ENCODE peak calls at places on chromosomes 16 and 17, in ten cellular contexts. S is A549, O is breast epithelium, Y is tibial nerve, I is ovary, H is stomach, L is testis, C is sigmoid colon, D is body of pancreas, U is heart left ventricle. V is an unnamed sample.

GRCh38 chr17:35089846-35090193 is 26.3 kb upstream of the RFFL start:
- DNase-seq in S (peak), O (no peak), Y (peak), I (no peak), H (no peak), L (peak), C (no peak), D (no peak), U (no peak), V (no peak)

GRCh38 chr17:28896884-28897768 is at the start of gene FLOT2:
- DNase-seq in S (peak), O (no peak), Y (peak), I (peak), H (peak), L (peak), C (peak), D (peak), U (peak), V (no peak)

GRCh38 chr16:59540621-59541020 is 806.5 kb upstream of the GOT2 start:
- DNase-seq in S (no peak), O (no peak), Y (no peak), I (no peak), H (no peak), L (no peak), C (no peak), D (no peak), U (no peak), V (no peak)

GRCh38 chr17:15038656-15039055 is 226.5 kb downstream of the PMP22 start:
- DNase-seq in S (no peak), O (no peak), Y (no peak), I (no peak), H (no peak), L (no peak), C (no peak), D (no peak), U (no peak), V (no peak)

GRCh38 chr16:79296491-79296890 is 304.0 kb downstream of the MAF start:
- DNase-seq in S (no peak), O (no peak), Y (no peak), I (no peak), H (no peak), L (no peak), C (no peak), D (no peak), U (no peak), V (no peak)

GRCh38 chr17:67608691-67609090 is 109.0 kb upstream of the NOL11 start:
- DNase-seq in S (no peak), O (no peak), Y (no peak), I (no peak), H (no peak), L (no peak), C (no peak), D (no peak), U (no peak), V (no peak)

GRCh38 chr17:74854792-74855191 is 4.9 kb downstream of the GRIN2C start:
- DNase-seq in S (no peak), O (no peak), Y (no peak), I (no peak), H (no peak), L (no peak), C (no peak), D (no peak), U (no peak), V (no peak)

GRCh38 chr16:48629531-48629930 is 19.6 kb upstream of the N4BP1 start:
- DNase-seq in S (no peak), O (no peak), Y (no peak), I (no peak), H (peak), L (peak), C (peak), D (no peak), U (no peak), V (no peak)

GRCh38 chr17:31248986-31249385 is 48.1 kb downstream of the OMG start:
- DNase-seq in S (no peak), O (no peak), Y (no peak), I (no peak), H (no peak), L (no peak), C (no peak), D (no peak), U (no peak), V (no peak)

GRCh38 chr17:3613139-3613538 is 3.9 kb upstream of the TRPV1 start:
- DNase-seq in S (no peak), O (no peak), Y (no peak), I (no peak), H (no peak), L (no peak), C (no peak), D (no peak), U (no peak), V (no peak)

GRCh38 chr16:49011807-49012345 is 269.8 kb downstream of the CBLN1 start:
- DNase-seq in S (no peak), O (no peak), Y (no peak), I (no peak), H (no peak), L (no peak), C (no peak), D (no peak), U (no peak), V (no peak)

GRCh38 chr16:89869911-89870310 is 3.5 kb upstream of the TCF25 start:
- DNase-seq in S (no peak), O (no peak), Y (no peak), I (no peak), H (no peak), L (peak), C (no peak), D (no peak), U (no peak), V (no peak)

GRCh38 chr16:89873109-89873821 is at the start of gene TCF25:
- DNase-seq in S (peak), O (peak), Y (peak), I (peak), H (peak), L (peak), C (peak), D (peak), U (peak), V (no peak)

GRCh38 chr16:89873822-89874689 is 664 bp downstream of the TCF25 start:
- DNase-seq in S (peak), O (peak), Y (peak), I (peak), H (peak), L (peak), C (peak), D (peak), U (peak), V (peak)

GRCh38 chr16:89870440-89870839 is 3.0 kb upstream of the TCF25 start:
- DNase-seq in S (no peak), O (no peak), Y (no peak), I (no peak), H (no peak), L (no peak), C (no peak), D (no peak), U (no peak), V (no peak)

GRCh38 chr16:89871895-89872294 is 1.5 kb upstream of the TCF25 start:
- DNase-seq in S (no peak), O (no peak), Y (no peak), I (no peak), H (no peak), L (no peak), C (no peak), D (no peak), U (no peak), V (no peak)
- TF ChIP-seq POLR2A in S (no peak), O (no peak), Y (no peak), I (no peak), H (no peak), L (no peak), C (no peak), D (no peak), U (no peak), V (no peak)

GRCh38 chr17:37614823-37615222 is 5.6 kb upstream of the SYNRG start:
- DNase-seq in S (no peak), O (no peak), Y (no peak), I (no peak), H (no peak), L (no peak), C (no peak), D (no peak), U (no peak), V (no peak)
- TF ChIP-seq CTCF in S (no peak), O (no peak), Y (no peak), I (no peak), H (no peak), L (no peak), C (no peak), D (no peak), U (no peak), V (no peak)

DNA sequence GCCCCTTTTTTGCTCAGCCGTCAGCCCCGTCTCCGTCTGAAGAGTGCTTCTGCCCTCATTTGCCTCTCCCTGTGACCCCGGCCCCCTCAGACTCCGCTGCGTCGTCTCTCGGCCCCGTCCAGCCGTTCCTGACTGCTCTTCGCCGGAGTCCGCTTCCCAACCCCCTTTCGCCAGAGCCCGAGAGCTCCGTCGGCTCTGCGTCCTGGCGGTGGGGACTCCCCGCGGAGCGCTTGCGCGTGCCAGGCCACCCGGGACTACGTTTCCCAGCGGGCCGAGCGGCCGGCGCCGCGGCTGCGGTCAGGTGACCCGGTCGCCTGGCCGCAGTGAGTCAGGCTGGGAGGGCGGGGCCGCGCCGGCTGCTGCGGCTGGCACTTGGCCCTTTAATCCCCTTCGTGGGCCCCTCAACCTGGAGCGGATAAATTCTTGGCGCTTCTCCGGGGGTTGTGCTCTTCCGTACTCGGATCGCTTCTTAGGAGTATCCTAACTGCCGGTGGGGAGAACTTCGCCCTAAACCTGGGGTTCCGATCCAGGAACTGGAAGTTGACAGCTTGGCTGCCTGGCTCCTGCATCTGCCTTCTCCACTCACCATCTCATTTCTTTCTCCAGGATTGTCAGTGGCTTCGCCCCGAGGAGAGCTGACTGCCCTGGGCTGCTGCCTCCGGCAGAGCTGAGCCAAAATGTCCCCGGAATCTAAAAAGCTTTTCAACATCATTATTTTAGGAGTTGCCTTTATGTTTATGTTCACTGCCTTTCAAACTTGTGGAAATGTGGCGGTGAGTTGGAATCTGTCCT is at the start of gene MFSD11:
- DNase-seq in S (peak), O (peak), Y (peak), I (peak), H (peak), L (peak), C (peak), D (peak), U (peak), V (no peak)
- TF ChIP-seq POLR2A in S (peak), O (no peak), Y (peak), I (peak), H (no peak), L (peak), C (peak), D (no peak), U (peak), V (peak)

GRCh38 chr17:1888741-1889140 is 58.9 kb downstream of the RPA1 start:
- DNase-seq in S (no peak), O (no peak), Y (no peak), I (no peak), H (no peak), L (no peak), C (no peak), D (no peak), U (no peak), V (no peak)

GRCh38 chr17:1878419-1879121 is 48.8 kb downstream of the RPA1 start:
- DNase-seq in S (no peak), O (no peak), Y (no peak), I (no peak), H (no peak), L (no peak), C (no peak), D (no peak), U (no peak), V (no peak)

GRCh38 chr17:1880851-1881630 is 51.2 kb downstream of the RPA1 start:
- DNase-seq in S (no peak), O (no peak), Y (no peak), I (no peak), H (no peak), L (peak), C (no peak), D (no peak), U (no peak), V (no peak)

GRCh38 chr17:1883536-1883935 is 53.7 kb downstream of the RPA1 start:
- DNase-seq in S (no peak), O (no peak), Y (no peak), I (no peak), H (no peak), L (no peak), C (no peak), D (no peak), U (no peak), V (no peak)

DNA sequence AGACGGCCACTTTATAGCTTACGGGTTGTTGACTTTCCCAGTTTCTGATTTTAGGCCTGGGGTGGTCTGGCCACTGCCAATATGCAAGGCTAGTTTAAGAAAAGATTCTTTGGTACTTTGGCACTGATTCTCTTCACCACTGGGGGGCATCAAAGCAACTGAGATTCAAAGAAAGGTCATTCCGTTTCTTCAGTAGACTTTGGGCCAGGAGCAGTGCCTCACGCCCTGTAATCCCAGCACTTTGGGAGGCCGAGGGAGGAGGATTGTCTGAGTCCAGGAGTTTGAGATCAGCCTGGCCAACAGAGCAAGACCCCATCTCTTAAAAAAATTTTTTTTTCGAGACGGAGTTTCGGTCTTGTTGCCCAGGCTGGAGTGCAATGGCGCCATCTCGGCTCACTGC is 53.0 kb downstream of the RPA1 start:
- DNase-seq in S (peak), O (no peak), Y (peak), I (no peak), H (no peak), L (peak), C (no peak), D (peak), U (no peak), V (no peak)
- TF ChIP-seq CTCF in S (peak), O (peak), Y (no peak), I (no peak), H (no peak), L (peak), C (peak), D (no peak), U (peak), V (peak)

GRCh38 chr16:67666538-67667433 is at the start of the genes C16orf86 and ENKD1:
- DNase-seq in S (peak), O (peak), Y (peak), I (peak), H (peak), L (peak), C (peak), D (peak), U (peak), V (no peak)
- TF ChIP-seq POLR2A in S (no peak), O (no peak), Y (no peak), I (peak), H (no peak), L (no peak), C (no peak), D (no peak), U (peak), V (peak)

GRCh38 chr16:14202095-14202494 is 131.0 kb downstream of the MRTFB start:
- DNase-seq in S (no peak), O (no peak), Y (no peak), I (no peak), H (no peak), L (no peak), C (no peak), D (no peak), U (no peak), V (no peak)

GRCh38 chr16:14205666-14206065 is 134.5 kb downstream of the MRTFB start:
- DNase-seq in S (no peak), O (no peak), Y (no peak), I (no peak), H (no peak), L (no peak), C (no peak), D (no peak), U (no peak), V (no peak)

GRCh38 chr16:14199199-14199598 is 128.1 kb downstream of the MRTFB start:
- DNase-seq in S (no peak), O (no peak), Y (no peak), I (no peak), H (no peak), L (no peak), C (no peak), D (no peak), U (no peak), V (no peak)

GRCh38 chr16:14199624-14200023 is 128.5 kb downstream of the MRTFB start:
- DNase-seq in S (no peak), O (no peak), Y (no peak), I (no peak), H (no peak), L (no peak), C (no peak), D (no peak), U (no peak), V (no peak)

DNA sequence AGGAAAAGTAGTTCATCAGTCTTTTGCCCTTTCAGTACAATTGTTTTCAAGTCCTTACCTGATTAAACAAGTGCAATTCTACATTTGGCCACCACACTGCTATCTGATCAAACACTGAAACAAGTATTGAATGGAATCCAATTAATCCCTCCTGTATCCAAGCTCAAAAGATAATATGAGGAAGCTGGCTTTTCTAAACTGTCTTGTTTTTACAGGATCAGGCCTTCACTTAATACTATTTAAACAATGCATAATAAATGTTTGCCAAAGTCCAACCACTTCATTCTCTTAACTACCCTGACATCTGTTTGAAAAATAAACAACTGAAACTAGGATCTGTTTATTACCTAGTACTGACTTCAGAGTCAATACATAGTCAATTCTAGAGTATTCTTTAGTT is 131.6 kb downstream of the MRTFB start:
- DNase-seq in S (peak), O (no peak), Y (no peak), I (no peak), H (no peak), L (no peak), C (no peak), D (no peak), U (no peak), V (no peak)
- TF ChIP-seq CTCF in S (no peak), O (peak), Y (peak), I (no peak), H (no peak), L (no peak), C (no peak), D (peak), U (peak), V (peak)

GRCh38 chr17:18248300-18248731 is 10.2 kb downstream of the FLII start:
- DNase-seq in S (peak), O (no peak), Y (peak), I (peak), H (peak), L (peak), C (peak), D (peak), U (no peak), V (no peak)
- TF ChIP-seq POLR2A in S (no peak), O (no peak), Y (no peak), I (no peak), H (no peak), L (no peak), C (no peak), D (no peak), U (no peak), V (no peak)

GRCh38 chr17:1645207-1646171 is at the start of gene SCARF1:
- DNase-seq in S (no peak), O (no peak), Y (peak), I (no peak), H (no peak), L (peak), C (peak), D (no peak), U (peak), V (no peak)

GRCh38 chr17:1647802-1648581 is 1.7 kb downstream of the RILP start:
- DNase-seq in S (peak), O (no peak), Y (peak), I (peak), H (peak), L (no peak), C (peak), D (no peak), U (peak), V (no peak)

GRCh38 chr17:1643999-1644492 is 1.5 kb downstream of the SCARF1 start:
- DNase-seq in S (no peak), O (no peak), Y (no peak), I (no peak), H (no peak), L (no peak), C (no peak), D (no peak), U (no peak), V (no peak)

GRCh38 chr17:1644493-1645206 is 882 bp downstream of the SCARF1 start:
- DNase-seq in S (no peak), O (no peak), Y (no peak), I (no peak), H (no peak), L (no peak), C (no peak), D (no peak), U (peak), V (no peak)

GRCh38 chr17:1646199-1646875 is 805 bp upstream of the SCARF1 start:
- DNase-seq in S (no peak), O (no peak), Y (no peak), I (no peak), H (no peak), L (no peak), C (no peak), D (no peak), U (peak), V (no peak)
- TF ChIP-seq CTCF in S (no peak), O (no peak), Y (no peak), I (no peak), H (no peak), L (no peak), C (no peak), D (no peak), U (no peak), V (no peak)

DNA sequence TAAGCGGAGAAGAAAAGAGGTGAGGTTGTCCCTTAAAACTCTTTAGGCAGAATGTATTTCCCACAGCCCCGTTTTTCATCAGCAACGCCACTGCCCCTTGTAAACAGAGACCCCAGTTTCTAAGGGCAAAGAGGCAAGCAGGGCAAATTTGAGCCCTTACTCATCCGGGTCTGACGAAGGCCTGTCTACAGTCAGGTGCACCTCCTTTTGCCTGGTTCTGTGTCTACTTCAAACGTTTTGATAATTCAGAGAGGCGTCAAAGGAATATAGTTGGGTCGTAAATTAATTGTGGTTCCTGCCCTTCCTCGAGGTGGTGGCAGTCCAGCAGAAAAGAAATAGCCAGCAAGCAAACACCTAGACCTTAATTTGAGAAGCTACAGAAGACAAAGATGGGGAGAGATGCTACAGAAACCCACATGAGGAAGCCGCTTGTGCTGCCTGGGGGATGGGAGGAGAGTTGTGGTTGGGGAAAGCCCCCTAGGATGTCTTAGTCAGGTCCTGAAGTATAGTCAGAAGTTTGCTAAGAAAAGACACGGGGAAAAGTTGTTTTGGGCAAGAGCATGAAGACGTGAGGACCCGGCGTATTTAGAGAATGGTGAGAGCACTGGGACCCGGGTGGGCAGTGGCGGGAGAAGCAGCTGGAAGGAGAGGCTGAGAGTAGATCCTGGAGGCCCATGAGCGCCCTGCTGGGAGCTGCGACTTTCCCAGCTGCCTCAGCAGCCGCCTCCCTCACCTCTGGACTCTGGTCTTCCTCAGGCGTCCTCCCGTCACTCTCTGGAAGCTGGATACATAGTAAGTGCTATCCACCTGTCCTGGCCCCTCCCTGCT is 2.4 kb downstream of the FBRS start:
- DNase-seq in S (no peak), O (no peak), Y (no peak), I (no peak), H (no peak), L (no peak), C (no peak), D (no peak), U (no peak), V (no peak)
- TF ChIP-seq POLR2A in S (no peak), O (no peak), Y (no peak), I (no peak), H (no peak), L (no peak), C (peak), D (no peak), U (no peak), V (no peak)